ENCODE peak calls at places on chromosome 2, in five cellular contexts. J is AG04449, E is tibial artery, C is HFF-Myc, S is mesothelial cell of epicardium. H is an unnamed sample.

GRCh38 chr2:102460467-102460866 is 12.6 kb upstream of the SLC9A4 start:
- DNase-seq in J (no peak), E (no peak), C (no peak), S (no peak), H (no peak)

GRCh38 chr2:193303464-193303863 is 1108.7 kb upstream of the TMEFF2 start:
- DNase-seq in J (no peak), E (no peak), C (no peak), S (no peak), H (no peak)

GRCh38 chr2:281381-281780 is 6.5 kb downstream of the ALKAL2 start:
- DNase-seq in J (no peak), E (no peak), C (no peak), S (no peak), H (no peak)

GRCh38 chr2:174052639-174052976 is 87.4 kb upstream of the SP3 start:
- DNase-seq in J (no peak), E (no peak), C (no peak), S (no peak), H (no peak)

GRCh38 chr2:43059183-43059897 is 167.1 kb downstream of the ZFP36L2 start:
- DNase-seq in J (peak; percentile 83), E (peak; percentile 88), C (peak; percentile 92), S (peak; percentile 61), H (no peak)

GRCh38 chr2:66962625-66963207 is 434.4 kb upstream of the ETAA1 start:
- DNase-seq in J (no peak), E (no peak), C (no peak), S (no peak), H (no peak)

GRCh38 chr2:75570948-75571729 is 10.4 kb upstream of the EVA1A start:
- DNase-seq in J (no peak), E (no peak), C (no peak), S (no peak), H (no peak)

GRCh38 chr2:10382313-10383061 is 65.6 kb downstream of the ODC1 start:
- DNase-seq in J (no peak), E (no peak), C (no peak), S (no peak), H (peak; percentile 46)

GRCh38 chr2:98743835-98744234 is 12.9 kb upstream of the MGAT4A start:
- DNase-seq in J (no peak), E (no peak), C (no peak), S (no peak), H (no peak)

GRCh38 chr2:167640096-167640495 is 607.3 kb downstream of the STK39 start:
- DNase-seq in J (no peak), E (no peak), C (no peak), S (no peak), H (no peak)

DNA sequence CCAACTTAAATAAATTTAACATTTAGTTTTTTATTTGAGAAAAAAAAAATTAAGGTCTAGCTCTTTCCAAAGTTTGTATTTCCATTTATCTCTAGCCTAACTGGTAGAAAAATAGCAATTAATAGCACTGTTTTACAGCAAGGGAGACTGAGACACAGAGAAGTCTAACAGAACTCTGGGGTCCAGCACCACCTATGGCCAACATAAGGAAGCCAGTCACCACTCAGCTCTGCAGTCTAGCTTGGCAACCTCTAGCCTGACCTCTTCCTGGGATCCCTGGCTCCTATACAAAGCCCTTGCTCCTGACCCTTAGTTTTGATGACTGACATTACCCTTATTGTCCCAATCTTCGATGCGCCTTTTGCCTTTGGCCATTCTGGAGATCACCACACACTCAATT is 114.1 kb upstream of the TLK1 start:
- DNase-seq in J (no peak), E (no peak), C (no peak), S (no peak), H (no peak)
- TF ChIP-seq CTCF in J (no peak), E (no peak), C (no peak), S (no peak), H (no peak)

GRCh38 chr2:163551974-163552373 is 183.8 kb downstream of the FIGN start:
- DNase-seq in J (no peak), E (no peak), C (no peak), S (no peak), H (no peak)

GRCh38 chr2:163556511-163556910 is 179.3 kb downstream of the FIGN start:
- DNase-seq in J (peak; percentile 7), E (no peak), C (no peak), S (no peak), H (no peak)

GRCh38 chr2:163554864-163555263 is 180.9 kb downstream of the FIGN start:
- DNase-seq in J (no peak), E (no peak), C (no peak), S (no peak), H (no peak)

GRCh38 chr2:163553601-163554000 is 182.2 kb downstream of the FIGN start:
- DNase-seq in J (no peak), E (no peak), C (peak; percentile 42), S (no peak), H (no peak)

GRCh38 chr2:163552758-163553157 is 183.1 kb downstream of the FIGN start:
- DNase-seq in J (no peak), E (no peak), C (no peak), S (no peak), H (no peak)
- TF ChIP-seq CTCF in J (no peak), E (no peak), C (no peak), S (no peak), H (no peak)

DNA sequence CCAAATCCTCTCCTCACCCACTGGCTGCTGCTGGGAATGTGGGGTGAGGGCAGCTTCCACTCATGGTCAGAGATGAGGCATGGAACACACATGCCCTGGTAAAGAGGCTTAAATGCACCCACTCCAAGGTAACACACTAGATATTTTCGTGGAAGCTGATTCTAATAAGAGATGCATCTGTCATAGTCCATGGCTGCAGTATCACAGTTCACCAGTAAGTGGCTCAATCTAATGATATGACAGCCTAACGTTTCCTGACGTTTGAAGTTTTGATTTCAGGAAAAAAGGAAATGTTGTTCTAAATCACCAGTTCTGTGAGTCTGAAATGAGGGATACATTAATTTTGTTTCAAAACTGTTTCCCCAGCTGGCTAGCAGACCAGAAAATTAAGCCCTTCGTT is 38.2 kb downstream of the LCT start:
- DNase-seq in J (no peak), E (no peak), C (no peak), S (no peak), H (no peak)
- TF ChIP-seq CTCF in J (peak; percentile 4), E (no peak), C (no peak), S (peak; percentile 30), H (no peak)

GRCh38 chr2:201965550-201965949 is 68.1 kb upstream of the FZD7 start:
- DNase-seq in J (no peak), E (no peak), C (no peak), S (no peak), H (no peak)
- TF ChIP-seq CTCF in J (no peak), E (no peak), C (no peak), S (no peak), H (no peak)

DNA sequence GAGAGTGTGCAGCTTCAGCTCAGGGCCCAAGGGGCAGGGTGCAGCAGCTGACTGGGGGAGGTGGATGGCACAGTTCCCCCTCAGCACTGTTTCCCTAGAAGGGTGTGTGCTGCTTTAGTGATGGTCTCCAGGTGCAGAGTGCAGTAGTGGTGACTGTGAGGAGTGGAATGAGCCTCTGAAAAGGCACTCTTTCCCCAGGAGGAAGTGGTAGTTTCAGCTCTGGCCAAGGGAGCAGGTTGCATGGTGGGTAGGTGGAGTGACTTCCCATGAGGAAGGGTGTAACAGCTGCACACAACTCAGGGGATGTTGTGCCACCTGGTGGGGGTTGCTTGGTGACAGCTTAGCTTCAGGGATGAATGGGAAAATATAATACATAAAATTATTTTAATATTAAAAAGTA is 251.5 kb upstream of the NXPH2 start:
- DNase-seq in J (no peak), E (no peak), C (no peak), S (no peak), H (no peak)
- TF ChIP-seq CTCF in J (no peak), E (no peak), C (no peak), S (no peak), H (no peak)

GRCh38 chr2:11669454-11670291 is at the start of gene NTSR2:
- DNase-seq in J (no peak), E (no peak), C (no peak), S (peak; percentile 82), H (no peak)
- TF ChIP-seq CTCF in J (no peak), E (no peak), C (no peak), S (no peak), H (no peak)

GRCh38 chr2:121346407-121346806 is 61.4 kb upstream of the TFCP2L1 start:
- DNase-seq in J (no peak), E (no peak), C (no peak), S (no peak), H (no peak)
- TF ChIP-seq CTCF in J (no peak), E (no peak), C (no peak), S (no peak), H (no peak)

GRCh38 chr2:177758591-177759371 is 313.8 kb downstream of the PDE11A start:
- DNase-seq in J (no peak), E (no peak), C (no peak), S (peak; percentile 73), H (no peak)
- TF ChIP-seq CTCF in J (peak; percentile 26), E (peak; percentile 23), C (peak; percentile 33), S (peak; percentile 60), H (no peak)

GRCh38 chr2:33681333-33681732 is 82.2 kb upstream of the FAM98A start:
- DNase-seq in J (no peak), E (no peak), C (no peak), S (no peak), H (no peak)
- TF ChIP-seq CTCF in J (no peak), E (no peak), C (no peak), S (no peak), H (no peak)

H was measured in activated B cell treated with CpG ODN at 0.5 μM for 24 hours.